ENCODE peak calls at places on chromosome 14, in nine cellular contexts. A is IMR-90, L is A549, E is cardiac muscle cell, X is fibroblast of the aortic adventitia, N is PC-3, Q is AG09309, R is tibial artery, V is foreskin fibroblast. Y is an unnamed sample.
A peak's percentile ranks its signal among the peaks of the same experiment; 100 is the strongest.

GRCh38 chr14:54299393-54300363 is 97.1 kb upstream of the CDKN3 start:
- DNase-seq in A (peak; percentile 32), L (no peak), E (no peak), X (peak; percentile 98), N (no peak), Q (no peak), R (no peak), V (no peak), Y (no peak)

GRCh38 chr14:75566752-75567151 is 11.7 kb upstream of the FLVCR2 start:
- DNase-seq in A (no peak), L (no peak), E (no peak), X (no peak), N (no peak), Q (no peak), R (no peak), V (no peak), Y (no peak)

GRCh38 chr14:23093104-23093503 is 1.8 kb downstream of the ACIN1 start:
- DNase-seq in A (no peak), L (no peak), E (no peak), X (no peak), N (no peak), Q (no peak), R (no peak), V (no peak), Y (no peak)

GRCh38 chr14:21521526-21521925 is 4.6 kb downstream of the SALL2 start:
- DNase-seq in A (peak; percentile 57), L (no peak), E (no peak), X (peak; percentile 78), N (peak; percentile 48), Q (no peak), R (no peak), V (peak; percentile 63), Y (no peak)

GRCh38 chr14:35333797-35334743 is 41.9 kb downstream of the PSMA6 start:
- DNase-seq in A (no peak), L (no peak), E (no peak), X (no peak), N (no peak), Q (no peak), R (no peak), V (no peak), Y (no peak)

GRCh38 chr14:41605550-41606248 is 977 bp upstream of the LRFN5 start:
- DNase-seq in A (peak; percentile 46), L (no peak), E (peak; percentile 72), X (peak; percentile 53), N (no peak), Q (no peak), R (no peak), V (no peak), Y (no peak)

GRCh38 chr14:101836131-101836530 is 74.6 kb downstream of the PPP2R5C start:
- DNase-seq in A (peak; percentile 43), L (no peak), E (no peak), X (peak; percentile 57), N (no peak), Q (peak; percentile 13), R (no peak), V (peak; percentile 18), Y (no peak)

GRCh38 chr14:88002421-88002820 is 2.5 kb upstream of the GPR65 start:
- DNase-seq in A (no peak), L (no peak), E (no peak), X (no peak), N (no peak), Q (no peak), R (no peak), V (no peak), Y (no peak)

GRCh38 chr14:84458881-84459280 is 1071.1 kb upstream of the FLRT2 start:
- DNase-seq in A (no peak), L (no peak), E (no peak), X (no peak), N (no peak), Q (no peak), R (no peak), V (no peak), Y (no peak)

GRCh38 chr14:105168979-105169507 is 467 bp upstream of the JAG2 start:
- DNase-seq in A (no peak), L (peak; percentile 67), E (peak; percentile 63), X (no peak), N (no peak), Q (no peak), R (no peak), V (no peak), Y (no peak)
- TF ChIP-seq CTCF in A (peak; percentile 41), L (peak; percentile 52), E (peak; percentile 51), X (peak; percentile 37), N (peak; percentile 51), Q (peak; percentile 24), R (no peak), V (peak; percentile 23), Y (peak; percentile 33)

DNA sequence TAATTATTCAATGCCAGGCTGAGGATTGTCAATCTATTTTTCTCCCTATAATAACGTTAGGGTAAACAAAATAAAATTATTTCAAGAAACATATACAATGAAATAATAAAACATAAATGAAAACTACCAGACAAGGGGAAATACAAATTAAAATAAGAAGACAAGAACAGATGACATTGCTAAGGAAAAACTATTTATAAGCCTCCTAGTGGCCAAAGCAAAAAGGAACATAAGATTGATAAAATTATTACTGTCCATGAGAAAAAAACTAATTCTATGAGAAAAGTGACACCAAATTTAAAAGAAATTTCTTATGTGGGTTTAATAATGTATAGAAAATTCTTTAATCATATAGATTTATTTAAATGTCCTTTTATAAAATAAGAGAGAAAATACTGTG is 294.7 kb downstream of the TTC6 start:
- DNase-seq in A (no peak), L (no peak), E (no peak), X (no peak), N (no peak), Q (no peak), R (no peak), V (no peak), Y (no peak)
- TF ChIP-seq CTCF in A (peak; percentile 29), L (peak; percentile 5), E (peak; percentile 28), X (peak; percentile 33), N (peak; percentile 56), Q (peak; percentile 29), R (no peak), V (peak; percentile 20), Y (peak; percentile 15)

GRCh38 chr14:36507847-36508417 is 12.1 kb downstream of the NKX2-1 start:
- DNase-seq in A (no peak), L (no peak), E (no peak), X (no peak), N (no peak), Q (no peak), R (no peak), V (no peak), Y (no peak)

GRCh38 chr14:36504805-36505192 is 15.2 kb downstream of the NKX2-1 start:
- DNase-seq in A (no peak), L (no peak), E (no peak), X (no peak), N (no peak), Q (no peak), R (no peak), V (no peak), Y (no peak)

GRCh38 chr14:36505193-36505815 is 14.7 kb downstream of the NKX2-1 start:
- DNase-seq in A (no peak), L (no peak), E (no peak), X (no peak), N (no peak), Q (no peak), R (no peak), V (no peak), Y (no peak)

GRCh38 chr14:36506732-36507614 is 13.1 kb downstream of the NKX2-1 start:
- DNase-seq in A (no peak), L (no peak), E (no peak), X (no peak), N (no peak), Q (no peak), R (no peak), V (no peak), Y (no peak)

DNA sequence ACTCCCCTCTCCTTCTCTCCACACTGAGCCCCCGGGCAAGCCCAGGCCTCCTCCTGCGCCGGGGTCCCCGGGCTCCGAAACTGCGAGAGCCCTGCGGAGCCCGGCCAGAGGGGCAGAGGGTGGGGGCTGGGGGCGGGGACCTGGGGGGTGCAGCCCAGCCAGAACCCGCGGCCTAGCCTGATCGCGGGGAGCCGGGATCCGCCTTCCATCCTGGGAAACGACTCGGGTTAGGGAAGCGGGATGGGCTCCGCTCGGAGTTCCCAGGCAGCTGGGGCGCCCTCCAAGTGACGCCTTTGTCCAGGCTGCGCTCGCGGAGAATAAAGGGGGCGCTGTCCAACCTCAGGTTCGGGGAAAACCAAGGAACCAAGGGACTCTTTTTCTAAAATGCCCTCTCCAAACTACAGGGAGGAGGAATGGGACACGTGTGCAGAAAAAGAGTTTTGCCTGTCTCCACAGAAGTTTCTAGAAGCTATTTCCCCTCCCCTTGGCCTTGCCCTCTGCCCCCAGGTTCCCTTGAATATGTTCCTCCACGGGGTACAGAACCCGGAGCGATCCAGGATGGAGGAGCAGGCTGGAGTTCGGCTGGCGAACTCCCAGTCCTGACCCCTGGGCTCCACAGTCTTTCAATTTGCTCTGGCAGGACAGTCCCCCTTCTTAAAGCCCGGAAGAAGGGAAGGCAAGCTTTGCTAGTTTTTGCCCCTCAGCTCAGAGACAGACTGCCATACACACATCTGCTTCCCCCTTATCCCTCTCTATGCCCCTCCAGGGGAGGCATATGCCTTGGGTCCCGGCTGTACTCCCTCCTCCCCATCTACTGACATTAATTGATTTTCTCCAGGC is 13.9 kb downstream of the NKX2-1 start:
- DNase-seq in A (no peak), L (no peak), E (peak; percentile 54), X (no peak), N (no peak), Q (no peak), R (no peak), V (no peak), Y (no peak)
- TF ChIP-seq CTCF in A (no peak), L (no peak), E (no peak), X (no peak), N (no peak), Q (no peak), R (no peak), V (no peak), Y (no peak)

GRCh38 chr14:89205137-89205740 is 211.8 kb downstream of the FOXN3 start:
- DNase-seq in A (no peak), L (no peak), E (no peak), X (no peak), N (no peak), Q (no peak), R (no peak), V (no peak), Y (no peak)
- TF ChIP-seq CTCF in A (no peak), L (no peak), E (no peak), X (no peak), N (no peak), Q (no peak), R (no peak), V (no peak), Y (no peak)

GRCh38 chr14:93381644-93382043 is 34.7 kb downstream of the COX8C start:
- DNase-seq in A (no peak), L (no peak), E (peak; percentile 57), X (no peak), N (no peak), Q (no peak), R (no peak), V (no peak), Y (no peak)
- TF ChIP-seq CTCF in A (no peak), L (no peak), E (no peak), X (no peak), N (no peak), Q (no peak), R (no peak), V (no peak), Y (no peak)

GRCh38 chr14:68172664-68173063 is 353.1 kb downstream of the RAD51B start:
- DNase-seq in A (no peak), L (peak; percentile 65), E (no peak), X (no peak), N (peak; percentile 83), Q (no peak), R (no peak), V (no peak), Y (no peak)
- TF ChIP-seq CTCF in A (no peak), L (no peak), E (no peak), X (no peak), N (no peak), Q (no peak), R (no peak), V (no peak), Y (no peak)

GRCh38 chr14:45284802-45285201 is 31.8 kb upstream of the MIS18BP1 start:
- DNase-seq in A (no peak), L (no peak), E (no peak), X (no peak), N (no peak), Q (no peak), R (no peak), V (no peak), Y (no peak)
- TF ChIP-seq CTCF in A (no peak), L (no peak), E (peak; percentile 17), X (no peak), N (peak; percentile 57), Q (peak; percentile 2), R (no peak), V (no peak), Y (no peak)